ENCODE peak calls at places on chromosomes 16 and 17, in eight cellular contexts. One of them, this sample, is unnamed.

GRCh38 chr17:74547736-74548135 is 1.8 kb upstream of the CD300C start:
- ATAC-seq in HepG2: no peak
- ATAC-seq in upper lobe of left lung: no peak
- ATAC-seq in GM12878: no peak
- ATAC-seq in HCT116: no peak
- ATAC-seq in Panc1: no peak
- ATAC-seq in GM23338: no peak
- ATAC-seq in K562: no peak
- ATAC-seq in this sample: no peak

GRCh38 chr17:35235289-35235688 is 7.6 kb upstream of the SLFN5 start:
- ATAC-seq in HepG2: no peak
- ATAC-seq in upper lobe of left lung: no peak
- ATAC-seq in GM12878: no peak
- ATAC-seq in HCT116: no peak
- ATAC-seq in Panc1: no peak
- ATAC-seq in GM23338: no peak
- ATAC-seq in K562: no peak
- ATAC-seq in this sample: no peak

GRCh38 chr16:31568577-31569359 is 41.1 kb downstream of the AHSP start:
- ATAC-seq in HepG2: no peak
- ATAC-seq in upper lobe of left lung: peak; percentile 38
- ATAC-seq in GM12878: no peak
- ATAC-seq in HCT116: no peak
- ATAC-seq in Panc1: no peak
- ATAC-seq in GM23338: peak; percentile 97
- ATAC-seq in K562: peak; percentile 84
- ATAC-seq in this sample: peak; percentile 22

GRCh38 chr17:82590881-82591539 is 57.2 kb downstream of the WDR45B start:
- ATAC-seq in HepG2: no peak
- ATAC-seq in upper lobe of left lung: no peak
- ATAC-seq in GM12878: no peak
- ATAC-seq in HCT116: no peak
- ATAC-seq in Panc1: no peak
- ATAC-seq in GM23338: no peak
- ATAC-seq in K562: no peak
- ATAC-seq in this sample: no peak

GRCh38 chr16:19375561-19376158 is 42.0 kb upstream of the TMC5 start:
- ATAC-seq in HepG2: peak; percentile 83
- ATAC-seq in upper lobe of left lung: peak; percentile 82
- ATAC-seq in GM12878: peak; percentile 80
- ATAC-seq in HCT116: peak; percentile 89
- ATAC-seq in Panc1: peak; percentile 89
- ATAC-seq in GM23338: peak; percentile 70
- ATAC-seq in K562: peak; percentile 78
- ATAC-seq in this sample: peak; percentile 57

GRCh38 chr17:52227926-52228325 is 69.4 kb upstream of the CA10 start:
- ATAC-seq in HepG2: no peak
- ATAC-seq in upper lobe of left lung: no peak
- ATAC-seq in GM12878: no peak
- ATAC-seq in HCT116: no peak
- ATAC-seq in Panc1: no peak
- ATAC-seq in GM23338: no peak
- ATAC-seq in K562: no peak
- ATAC-seq in this sample: no peak

GRCh38 chr16:16071631-16072244 is 122.3 kb downstream of the ABCC1 start:
- ATAC-seq in HepG2: peak; percentile 56
- ATAC-seq in upper lobe of left lung: no peak
- ATAC-seq in GM12878: no peak
- ATAC-seq in HCT116: no peak
- ATAC-seq in Panc1: no peak
- ATAC-seq in GM23338: no peak
- ATAC-seq in K562: no peak
- ATAC-seq in this sample: no peak

GRCh38 chr17:40608061-40608581 is 39.5 kb downstream of the SMARCE1 start:
- ATAC-seq in HepG2: no peak
- ATAC-seq in upper lobe of left lung: no peak
- ATAC-seq in GM12878: peak; percentile 69
- ATAC-seq in HCT116: no peak
- ATAC-seq in Panc1: no peak
- ATAC-seq in GM23338: no peak
- ATAC-seq in K562: no peak
- ATAC-seq in this sample: no peak

GRCh38 chr17:69690531-69690930 is 276.0 kb downstream of the MAP2K6 start:
- ATAC-seq in HepG2: no peak
- ATAC-seq in upper lobe of left lung: no peak
- ATAC-seq in GM12878: no peak
- ATAC-seq in HCT116: no peak
- ATAC-seq in Panc1: no peak
- ATAC-seq in GM23338: no peak
- ATAC-seq in K562: no peak
- ATAC-seq in this sample: no peak

GRCh38 chr17:50062323-50063243 is 6.7 kb downstream of the ITGA3 start:
- ATAC-seq in HepG2: no peak
- ATAC-seq in upper lobe of left lung: peak; percentile 68
- ATAC-seq in GM12878: peak; percentile 22
- ATAC-seq in HCT116: peak; percentile 77
- ATAC-seq in Panc1: peak; percentile 60
- ATAC-seq in GM23338: peak; percentile 21
- ATAC-seq in K562: no peak
- ATAC-seq in this sample: peak; percentile 79

GRCh38 chr16:50313596-50314483 is 47.5 kb downstream of the ADCY7 start:
- ATAC-seq in HepG2: peak; percentile 42
- ATAC-seq in upper lobe of left lung: peak; percentile 87
- ATAC-seq in GM12878: no peak
- ATAC-seq in HCT116: no peak
- ATAC-seq in Panc1: no peak
- ATAC-seq in GM23338: no peak
- ATAC-seq in K562: peak; percentile 20
- ATAC-seq in this sample: peak; percentile 67

GRCh38 chr17:67156269-67157199 is 88.5 kb downstream of the HELZ start:
- ATAC-seq in HepG2: no peak
- ATAC-seq in upper lobe of left lung: no peak
- ATAC-seq in GM12878: no peak
- ATAC-seq in HCT116: no peak
- ATAC-seq in Panc1: no peak
- ATAC-seq in GM23338: no peak
- ATAC-seq in K562: peak; percentile 60
- ATAC-seq in this sample: no peak

GRCh38 chr17:40602445-40603443 is 37.5 kb upstream of the CCR7 start:
- ATAC-seq in HepG2: peak; percentile 22
- ATAC-seq in upper lobe of left lung: no peak
- ATAC-seq in GM12878: peak; percentile 50
- ATAC-seq in HCT116: no peak
- ATAC-seq in Panc1: no peak
- ATAC-seq in GM23338: no peak
- ATAC-seq in K562: no peak
- ATAC-seq in this sample: no peak

GRCh38 chr17:66679631-66680517 is 155.0 kb upstream of the CACNG5 start:
- ATAC-seq in HepG2: no peak
- ATAC-seq in upper lobe of left lung: no peak
- ATAC-seq in GM12878: peak; percentile 92
- ATAC-seq in HCT116: no peak
- ATAC-seq in Panc1: no peak
- ATAC-seq in GM23338: no peak
- ATAC-seq in K562: no peak
- ATAC-seq in this sample: no peak

GRCh38 chr16:16045311-16045710 is 95.9 kb downstream of the ABCC1 start:
- ATAC-seq in HepG2: no peak
- ATAC-seq in upper lobe of left lung: no peak
- ATAC-seq in GM12878: no peak
- ATAC-seq in HCT116: no peak
- ATAC-seq in Panc1: peak; percentile 54
- ATAC-seq in GM23338: no peak
- ATAC-seq in K562: no peak
- ATAC-seq in this sample: no peak

GRCh38 chr17:65057520-65058075 is 1.1 kb upstream of the GNA13 start:
- ATAC-seq in HepG2: no peak
- ATAC-seq in upper lobe of left lung: no peak
- ATAC-seq in GM12878: no peak
- ATAC-seq in HCT116: no peak
- ATAC-seq in Panc1: no peak
- ATAC-seq in GM23338: no peak
- ATAC-seq in K562: no peak
- ATAC-seq in this sample: no peak

GRCh38 chr17:78316115-78316866 is 43.6 kb downstream of the SOCS3 start:
- ATAC-seq in HepG2: no peak
- ATAC-seq in upper lobe of left lung: no peak
- ATAC-seq in GM12878: peak; percentile 13
- ATAC-seq in HCT116: peak; percentile 0
- ATAC-seq in Panc1: peak; percentile 0
- ATAC-seq in GM23338: no peak
- ATAC-seq in K562: no peak
- ATAC-seq in this sample: no peak
- H3K4me3 ChIP-seq in HepG2: peak overlapping the region; percentile 39
- H3K4me3 ChIP-seq in upper lobe of left lung: no peak overlapping the region
- H3K4me3 ChIP-seq in GM12878: peak overlapping the region; percentile 70
- H3K4me3 ChIP-seq in HCT116: peak overlapping the region; percentile 60
- H3K4me3 ChIP-seq in Panc1: no peak overlapping the region
- H3K4me3 ChIP-seq in GM23338: peak overlapping the region; percentile 45
- H3K4me3 ChIP-seq in K562: no peak overlapping the region
- H3K4me3 ChIP-seq in this sample: no peak overlapping the region

GRCh38 chr17:4519361-4519788 is 20.7 kb downstream of the SPNS2 start:
- ATAC-seq in HepG2: peak; percentile 44
- ATAC-seq in upper lobe of left lung: peak; percentile 7
- ATAC-seq in GM12878: no peak
- ATAC-seq in HCT116: no peak
- ATAC-seq in Panc1: no peak
- ATAC-seq in GM23338: peak; percentile 39
- ATAC-seq in K562: no peak
- ATAC-seq in this sample: peak; percentile 62

GRCh38 chr17:4518901-4519300 is 20.2 kb downstream of the SPNS2 start:
- ATAC-seq in HepG2: peak; percentile 28
- ATAC-seq in upper lobe of left lung: no peak
- ATAC-seq in GM12878: peak; percentile 52
- ATAC-seq in HCT116: no peak
- ATAC-seq in Panc1: no peak
- ATAC-seq in GM23338: no peak
- ATAC-seq in K562: no peak
- ATAC-seq in this sample: no peak

GRCh38 chr17:4520060-4520880 is 21.6 kb downstream of the SPNS2 start:
- ATAC-seq in HepG2: no peak
- ATAC-seq in upper lobe of left lung: no peak
- ATAC-seq in GM12878: no peak
- ATAC-seq in HCT116: no peak
- ATAC-seq in Panc1: no peak
- ATAC-seq in GM23338: no peak
- ATAC-seq in K562: no peak
- ATAC-seq in this sample: no peak

GRCh38 chr17:4522661-4523060 is 24.0 kb downstream of the SPNS2 start:
- ATAC-seq in HepG2: no peak
- ATAC-seq in upper lobe of left lung: no peak
- ATAC-seq in GM12878: no peak
- ATAC-seq in HCT116: no peak
- ATAC-seq in Panc1: no peak
- ATAC-seq in GM23338: no peak
- ATAC-seq in K562: no peak
- ATAC-seq in this sample: no peak

DNA sequence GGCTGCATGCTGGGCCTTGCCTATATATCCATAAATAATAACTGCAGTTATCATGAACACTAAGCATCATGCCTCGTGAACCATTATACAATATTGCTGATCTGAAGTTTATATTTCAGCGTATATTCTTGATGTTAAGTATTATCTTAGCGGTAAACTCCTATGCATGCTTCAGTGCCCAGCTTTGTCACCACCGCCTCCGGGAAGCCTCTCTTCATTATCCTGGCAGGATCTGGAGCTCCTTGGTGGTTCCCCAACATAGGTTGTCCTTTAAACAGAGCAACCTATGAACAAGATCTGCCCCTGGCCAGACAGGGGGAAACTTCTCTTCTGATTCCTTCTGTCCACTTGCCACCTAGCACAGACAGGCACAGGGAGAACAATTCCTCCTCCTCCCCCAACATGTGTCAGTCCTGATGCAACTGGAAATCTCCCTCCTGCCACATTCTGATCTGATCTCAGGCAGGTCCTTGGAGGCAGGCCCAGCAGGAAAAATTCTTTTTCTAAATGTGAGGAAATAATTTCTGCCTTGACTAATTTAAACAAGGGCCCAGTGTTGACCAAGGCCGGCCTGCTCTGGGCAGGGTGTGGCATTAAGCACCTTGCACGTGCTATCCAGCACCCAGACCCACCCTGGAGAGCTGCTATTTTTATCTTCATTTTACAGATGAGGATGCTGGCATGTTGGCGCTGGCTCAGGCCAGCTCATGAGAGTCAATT is 22.4 kb downstream of the SPNS2 start:
- ATAC-seq in HepG2: no peak
- ATAC-seq in upper lobe of left lung: peak; percentile 56
- ATAC-seq in GM12878: no peak
- ATAC-seq in HCT116: peak; percentile 34
- ATAC-seq in Panc1: no peak
- ATAC-seq in GM23338: no peak
- ATAC-seq in K562: no peak
- ATAC-seq in this sample: peak; percentile 64
- TF ChIP-seq POLR2AphosphoS5 in HepG2: no peak
- TF ChIP-seq POLR2AphosphoS5 in upper lobe of left lung: no peak
- TF ChIP-seq POLR2AphosphoS5 in GM12878: no peak
- TF ChIP-seq POLR2AphosphoS5 in HCT116: no peak
- TF ChIP-seq POLR2AphosphoS5 in Panc1: no peak
- TF ChIP-seq POLR2AphosphoS5 in GM23338: no peak
- TF ChIP-seq POLR2AphosphoS5 in K562: no peak
- TF ChIP-seq POLR2AphosphoS5 in this sample: no peak

GRCh38 chr16:74169687-74170522 is 126.7 kb upstream of the PSMD7 start:
- ATAC-seq in HepG2: no peak
- ATAC-seq in upper lobe of left lung: peak; percentile 53
- ATAC-seq in GM12878: peak; percentile 41
- ATAC-seq in HCT116: no peak
- ATAC-seq in Panc1: no peak
- ATAC-seq in GM23338: no peak
- ATAC-seq in K562: no peak
- ATAC-seq in this sample: no peak
- H3K4me3 ChIP-seq in HepG2: no peak overlapping the region
- H3K4me3 ChIP-seq in upper lobe of left lung: no peak overlapping the region
- H3K4me3 ChIP-seq in GM12878: no peak overlapping the region
- H3K4me3 ChIP-seq in HCT116: no peak overlapping the region
- H3K4me3 ChIP-seq in Panc1: no peak overlapping the region
- H3K4me3 ChIP-seq in GM23338: no peak overlapping the region
- H3K4me3 ChIP-seq in K562: no peak overlapping the region
- H3K4me3 ChIP-seq in this sample: peak overlapping the region; percentile 39

DNA sequence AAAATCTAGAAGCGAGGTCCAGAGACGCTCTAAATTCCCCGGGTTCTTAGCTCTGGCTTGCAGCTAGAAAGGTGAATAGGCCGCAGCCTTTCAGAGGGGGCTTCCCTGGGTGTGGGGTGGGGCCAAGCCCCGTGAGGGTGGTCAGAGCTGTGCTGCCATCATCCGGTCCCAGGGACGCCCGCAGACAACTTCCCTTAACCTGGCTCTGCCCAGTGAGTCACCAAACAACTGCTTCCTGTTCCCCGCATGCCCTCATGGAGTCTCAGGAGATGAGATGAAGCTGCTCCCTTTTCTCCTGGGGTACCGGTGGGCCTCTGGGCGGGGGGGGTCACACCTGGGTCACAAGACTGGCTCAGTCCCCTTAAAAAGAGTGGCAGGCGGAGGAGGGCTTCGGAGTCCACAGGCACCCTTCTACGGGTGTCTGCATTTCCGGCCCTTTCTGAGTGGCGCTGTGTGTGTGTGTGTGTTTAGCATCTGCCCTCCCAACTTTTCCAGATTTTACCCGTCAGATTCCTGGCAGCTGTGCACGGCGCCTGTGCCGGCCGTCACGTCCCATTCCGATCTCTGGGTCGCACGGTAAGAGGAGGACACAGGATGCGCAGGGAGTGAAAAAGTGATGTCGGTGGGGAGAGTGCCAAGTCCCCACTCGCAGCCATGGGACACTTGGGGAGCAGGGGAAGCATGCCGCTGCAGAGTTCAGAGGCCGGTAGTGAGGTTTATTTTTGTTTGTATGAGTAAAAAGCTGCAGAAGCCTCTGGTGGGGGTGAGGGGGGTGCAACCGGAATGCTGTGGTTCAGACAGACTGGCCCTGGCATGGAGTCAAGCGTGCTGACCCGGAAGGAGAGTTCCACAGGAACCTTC is 16.7 kb downstream of the HIC1 start:
- ATAC-seq in HepG2: no peak
- ATAC-seq in upper lobe of left lung: no peak
- ATAC-seq in GM12878: no peak
- ATAC-seq in HCT116: no peak
- ATAC-seq in Panc1: no peak
- ATAC-seq in GM23338: no peak
- ATAC-seq in K562: no peak
- ATAC-seq in this sample: peak; percentile 52
- TF ChIP-seq POLR2AphosphoS5 in HepG2: no peak
- TF ChIP-seq POLR2AphosphoS5 in upper lobe of left lung: peak; percentile 88
- TF ChIP-seq POLR2AphosphoS5 in GM12878: no peak
- TF ChIP-seq POLR2AphosphoS5 in HCT116: no peak
- TF ChIP-seq POLR2AphosphoS5 in Panc1: no peak
- TF ChIP-seq POLR2AphosphoS5 in GM23338: no peak
- TF ChIP-seq POLR2AphosphoS5 in K562: no peak
- TF ChIP-seq POLR2AphosphoS5 in this sample: peak; percentile 30

This sample was measured in gastroesophageal sphincter.